ENCODE peak calls at places on chromosomes 3 and 15, in nine cellular contexts. F is A549, D is HepG2, P is lung, Z is tibial artery, I is Caco-2, A is stomach, S is psoas muscle, K is upper lobe of right lung. E is an unnamed sample.

GRCh38 chr3:101940521-101940992 is 91.2 kb downstream of the NFKBIZ start:
- DNase-seq in K (peak), A (no peak), P (peak), F (no peak), Z (no peak), I (no peak), S (peak), D (no peak), E (peak)

GRCh38 chr15:39704684-39705083 is 78.0 kb downstream of the FSIP1 start:
- DNase-seq in P (no peak), S (no peak), Z (no peak), F (no peak), A (no peak), D (no peak), I (no peak), K (no peak), E (no peak)

GRCh38 chr3:49017978-49018706 is at the start of gene DALRD3:
- DNase-seq in F (peak), A (peak), I (peak), K (peak), D (peak), S (peak), Z (peak), P (peak), E (peak)

GRCh38 chr15:78714890-78715289 is 73.9 kb upstream of the CHRNB4 start:
- DNase-seq in I (no peak), Z (no peak), S (no peak), P (no peak), F (no peak), D (peak), A (no peak), K (no peak), E (no peak)

GRCh38 chr3:11007534-11007933 is 15.0 kb downstream of the SLC6A1 start:
- DNase-seq in S (no peak), I (no peak), Z (no peak), D (no peak), F (no peak), K (no peak), A (no peak), P (no peak), E (no peak)

GRCh38 chr15:51450001-51450400 is 108.5 kb downstream of the GLDN start:
- DNase-seq in F (no peak), P (no peak), S (no peak), A (no peak), D (peak), K (no peak), I (no peak), Z (no peak), E (no peak)

GRCh38 chr3:13543251-13543650 is 5.7 kb upstream of the FBLN2 start:
- DNase-seq in S (peak), D (no peak), F (peak), P (no peak), A (no peak), I (no peak), Z (peak), K (no peak), E (peak)

GRCh38 chr3:160665784-160666526 is 11.0 kb upstream of the ARL14 start:
- DNase-seq in Z (no peak), K (no peak), S (no peak), F (no peak), I (no peak), D (no peak), A (no peak), P (no peak), E (no peak)

GRCh38 chr15:59199775-59200465 is 6.7 kb upstream of the LDHAL6B start:
- DNase-seq in I (no peak), P (no peak), D (no peak), F (peak), Z (no peak), A (no peak), K (no peak), S (no peak), E (no peak)

GRCh38 chr3:169234595-169234994 is 428.9 kb downstream of the MECOM start:
- DNase-seq in P (no peak), K (no peak), Z (no peak), S (no peak), D (no peak), A (no peak), I (no peak), F (no peak), E (no peak)

GRCh38 chr15:33716025-33716424 is 252.3 kb upstream of the CHRM5 start:
- DNase-seq in P (no peak), S (no peak), I (no peak), K (no peak), D (no peak), A (no peak), F (no peak), Z (no peak), E (no peak)

GRCh38 chr3:190596341-190597285 is 82.7 kb downstream of the IL1RAP start:
- DNase-seq in F (no peak), K (no peak), S (no peak), I (no peak), P (no peak), Z (no peak), A (no peak), D (no peak), E (no peak)

GRCh38 chr3:126927405-126927750 is 55.5 kb upstream of the PLXNA1 start:
- DNase-seq in Z (peak), P (no peak), I (no peak), D (no peak), F (no peak), K (no peak), A (no peak), S (no peak), E (no peak)

GRCh38 chr3:151169700-151170224 is 33.3 kb downstream of the GPR171 start:
- DNase-seq in A (no peak), F (no peak), P (peak), D (no peak), K (peak), I (no peak), S (peak), Z (peak), E (peak)

GRCh38 chr15:58919232-58919631 is 14.2 kb downstream of the SLTM start:
- DNase-seq in F (no peak), D (no peak), P (no peak), K (no peak), Z (no peak), S (no peak), I (no peak), A (no peak), E (no peak)

GRCh38 chr3:170848294-170848917 is 21.6 kb downstream of the RPL22L1 start:
- DNase-seq in F (no peak), P (no peak), I (no peak), A (no peak), Z (no peak), D (no peak), S (no peak), K (no peak), E (no peak)

GRCh38 chr3:72127843-72128242 is 342.9 kb upstream of the PROK2 start:
- DNase-seq in Z (no peak), P (no peak), S (no peak), K (no peak), I (no peak), D (no peak), A (no peak), F (no peak), E (no peak)

DNA sequence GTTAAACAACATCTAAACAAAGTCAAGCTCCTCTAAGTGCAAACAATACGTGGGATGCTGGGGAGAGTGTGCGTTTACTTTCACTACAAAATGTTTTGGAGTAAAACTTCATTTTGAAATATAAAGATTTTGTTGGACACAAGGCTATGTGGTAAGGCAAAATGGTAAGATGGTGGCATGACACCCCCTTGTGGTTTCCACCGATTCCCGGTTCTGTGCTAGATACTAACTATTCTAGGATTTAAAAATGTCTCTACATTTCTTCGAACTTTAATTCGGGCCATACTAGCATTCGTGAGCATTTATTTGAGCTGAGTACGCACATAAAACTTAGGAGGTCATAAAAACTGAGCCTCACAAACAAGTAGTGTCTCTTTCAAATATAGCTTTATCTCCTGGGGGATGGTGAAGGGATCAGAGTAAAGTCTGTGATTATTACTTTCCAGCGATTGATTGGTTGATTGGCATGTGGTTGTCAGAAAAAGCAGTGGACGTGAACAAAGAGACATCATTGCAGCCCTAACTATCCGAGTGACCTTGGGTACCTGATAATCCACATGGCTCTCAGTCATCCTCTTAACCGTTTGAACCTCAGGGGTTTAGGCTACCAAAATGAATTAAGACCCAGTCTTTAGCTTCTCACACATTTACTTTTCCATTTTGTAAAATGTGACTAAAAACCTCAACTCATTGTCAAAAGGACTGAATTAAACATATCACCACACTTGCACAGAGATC is 1.1 kb upstream of the ZNF639 start:
- DNase-seq in K (no peak), A (no peak), F (peak), D (peak), I (no peak), P (no peak), S (no peak), Z (no peak), E (peak)
- H3K4me3 ChIP-seq in K (peak), A (peak), F (peak), D (peak), I (peak), P (no peak), S (peak), Z (peak), E (peak)

GRCh38 chr15:35522061-35522460 is 23.9 kb downstream of the DPH6 start:
- DNase-seq in S (no peak), P (no peak), D (no peak), A (no peak), I (no peak), Z (no peak), K (no peak), F (no peak), E (peak)
- TF ChIP-seq CTCF in S (no peak), P (no peak), D (no peak), A (no peak), I (no peak), Z (no peak), K (no peak), F (no peak), E (no peak)

DNA sequence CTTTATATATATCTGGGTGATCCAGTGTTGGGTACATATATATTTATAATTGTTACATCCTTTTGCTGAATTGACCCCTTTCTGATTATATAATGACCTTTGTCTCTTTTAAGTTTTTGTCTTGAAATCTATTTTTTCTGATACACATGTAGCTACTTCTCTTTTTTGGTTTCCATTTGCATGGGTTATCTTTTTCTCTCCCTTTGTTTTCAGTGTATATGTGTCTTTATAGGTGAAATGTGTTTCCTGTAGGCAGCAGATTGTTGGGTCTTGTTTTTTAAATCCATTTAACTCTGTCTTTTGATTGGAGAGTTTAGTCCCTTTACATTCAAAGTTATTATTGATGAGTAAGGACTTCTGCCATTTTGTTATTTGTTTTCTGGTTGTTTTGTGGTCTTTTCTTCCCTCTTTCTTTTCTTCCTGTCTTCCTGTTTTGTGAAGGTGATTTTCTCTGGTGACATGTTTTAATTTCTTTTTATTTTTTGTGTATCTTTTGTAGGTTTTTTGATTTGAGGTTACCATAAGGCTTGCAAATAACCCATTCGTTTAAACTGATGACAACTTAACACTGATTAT is 56.8 kb downstream of the STARD9 start:
- DNase-seq in S (no peak), P (no peak), A (no peak), Z (no peak), D (no peak), I (no peak), F (no peak), K (no peak), E (no peak)
- H3K4me3 ChIP-seq in S (no peak), P (no peak), A (no peak), Z (no peak), D (no peak), I (no peak), F (no peak), K (no peak), E (no peak)

DNA sequence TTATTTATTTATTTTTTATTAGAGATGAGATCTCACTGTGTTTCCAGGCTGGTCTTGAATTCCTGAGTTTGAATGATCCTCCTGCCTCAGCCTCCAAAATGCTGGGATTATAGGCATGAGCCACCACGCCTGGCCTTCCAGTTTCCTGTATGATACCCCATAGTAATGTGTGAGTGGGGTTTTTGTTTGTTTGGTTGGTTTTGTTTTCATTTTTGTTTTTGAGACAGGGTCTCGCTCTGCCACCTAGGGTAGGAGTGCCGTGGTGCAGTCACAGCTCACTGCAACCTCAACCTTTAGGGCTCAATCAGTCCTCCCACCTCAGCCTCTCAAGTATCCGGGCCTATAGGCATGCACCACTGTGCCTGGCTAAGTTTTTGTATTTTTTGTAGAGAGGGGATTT is 30.9 kb downstream of the GOLM2 start:
- DNase-seq in S (no peak), A (no peak), Z (no peak), D (no peak), F (no peak), K (no peak), I (no peak), P (no peak), E (no peak)
- TF ChIP-seq CTCF in S (no peak), A (no peak), Z (no peak), D (no peak), F (no peak), K (no peak), I (no peak), P (no peak), E (no peak)

DNA sequence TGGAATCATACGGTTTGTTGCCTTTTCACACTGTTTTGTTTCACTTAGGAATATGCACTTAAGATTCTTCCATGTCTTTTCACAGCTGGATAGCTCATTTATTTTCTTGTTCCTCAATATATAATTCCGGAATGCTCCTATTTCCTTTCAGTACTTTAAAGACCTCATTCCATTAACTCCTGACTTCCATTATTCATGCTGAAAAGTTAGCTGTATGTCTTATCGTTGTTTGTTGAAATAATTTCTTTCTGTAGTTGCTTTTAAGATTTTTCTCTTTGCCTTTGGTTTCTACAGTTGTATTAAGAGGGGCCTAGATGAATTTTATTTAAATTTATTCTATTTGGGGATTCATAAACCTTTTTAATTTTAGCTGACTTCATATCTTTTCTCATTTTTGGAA is 122.2 kb downstream of the ANXA2 start:
- DNase-seq in P (no peak), Z (no peak), D (no peak), A (no peak), I (no peak), S (no peak), K (no peak), F (no peak), E (no peak)
- H3K4me3 ChIP-seq in P (no peak), Z (no peak), D (no peak), A (no peak), I (no peak), S (no peak), K (no peak), F (no peak), E (no peak)

GRCh38 chr15:71104636-71105035 is 10.6 kb upstream of the THSD4 start:
- DNase-seq in P (no peak), S (no peak), D (no peak), A (no peak), F (no peak), Z (no peak), I (no peak), K (no peak), E (no peak)

GRCh38 chr15:71106802-71107500 is 8.3 kb upstream of the THSD4 start:
- DNase-seq in Z (no peak), A (no peak), F (no peak), I (no peak), P (no peak), D (no peak), S (no peak), K (no peak), E (no peak)

GRCh38 chr15:71105444-71105843 is 9.8 kb upstream of the THSD4 start:
- DNase-seq in K (no peak), F (no peak), P (no peak), I (no peak), D (no peak), A (no peak), S (no peak), Z (no peak), E (no peak)

GRCh38 chr15:71098920-71099319 is 16.4 kb upstream of the THSD4 start:
- DNase-seq in K (no peak), A (no peak), S (no peak), P (no peak), Z (no peak), I (no peak), D (no peak), F (no peak), E (no peak)

DNA sequence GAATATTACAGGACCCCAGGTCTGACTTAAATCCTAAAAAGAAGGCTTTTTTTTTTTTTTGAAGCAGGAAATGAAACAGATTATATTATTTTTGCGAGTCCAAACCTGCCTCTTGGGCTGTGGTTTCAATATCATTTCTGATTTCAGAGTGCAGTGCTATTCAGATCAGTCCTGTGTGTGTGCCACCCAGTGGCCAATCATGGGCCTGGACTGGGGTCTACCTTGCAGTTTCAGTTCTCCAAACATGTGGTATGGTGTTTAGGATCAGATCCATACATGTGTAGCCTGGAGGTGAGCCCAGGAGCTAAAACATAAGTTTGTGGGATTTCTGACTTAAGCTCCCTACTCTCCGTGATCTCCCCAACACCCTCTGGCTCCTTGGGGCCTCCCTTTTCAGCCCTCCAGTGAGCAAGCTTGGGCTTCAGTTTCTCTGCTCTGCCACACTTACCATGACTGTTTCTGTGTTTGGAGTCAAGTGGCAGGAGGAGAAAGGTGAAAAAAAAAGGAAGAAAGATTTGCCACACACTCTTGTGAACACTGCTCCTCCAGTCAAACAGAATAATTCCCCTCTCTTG is 12.1 kb upstream of the THSD4 start:
- DNase-seq in I (no peak), Z (no peak), S (no peak), F (no peak), P (no peak), A (peak), D (peak), K (no peak), E (no peak)
- TF ChIP-seq CTCF in I (peak), Z (peak), S (peak), F (peak), P (peak), A (peak), D (peak), K (peak), E (peak)

GRCh38 chr15:67533873-67534272 is 8.6 kb upstream of the MAP2K5 start:
- DNase-seq in P (no peak), Z (no peak), S (no peak), A (no peak), K (no peak), I (no peak), F (no peak), D (no peak), E (no peak)
- H3K4me3 ChIP-seq in P (no peak), Z (no peak), S (no peak), A (no peak), K (no peak), I (no peak), F (no peak), D (no peak), E (no peak)

GRCh38 chr15:62241135-62241770 is 76.2 kb upstream of the C2CD4B start:
- DNase-seq in I (peak), F (peak), P (no peak), K (no peak), D (peak), S (no peak), Z (no peak), A (peak), E (no peak)
- TF ChIP-seq CTCF in I (peak), F (peak), P (no peak), K (peak), D (peak), S (no peak), Z (peak), A (peak), E (no peak)

GRCh38 chr3:111438283-111438682 is 103.7 kb upstream of the CD96 start:
- DNase-seq in P (no peak), F (no peak), Z (no peak), I (no peak), S (no peak), K (no peak), D (no peak), A (no peak), E (no peak)
- H3K4me3 ChIP-seq in P (no peak), F (no peak), Z (no peak), I (no peak), S (no peak), K (no peak), D (no peak), A (no peak), E (no peak)

E was measured in adrenal gland.